ENCODE peak calls at places on chromosomes 7 and 10, in five cellular contexts. One of them, this sample, is unnamed.

GRCh38 chr10:102413053-102413705 is 5.4 kb downstream of the PSD start:
- DNase-seq in naive B cell: no peak
- DNase-seq in activated CD4-positive, alpha-beta T cell treated with anti-CD3 and anti-CD28 coated beads for 1 hour: no peak
- DNase-seq in NCI-H774: peak
- DNase-seq in cardiac fibroblast: peak
- DNase-seq in this sample: peak

GRCh38 chr7:36999851-37000480 is 275.7 kb upstream of the AOAH start:
- DNase-seq in NCI-H774: no peak
- DNase-seq in activated CD4-positive, alpha-beta T cell treated with anti-CD3 and anti-CD28 coated beads for 1 hour: no peak
- DNase-seq in naive B cell: no peak
- DNase-seq in cardiac fibroblast: no peak
- DNase-seq in this sample: no peak

GRCh38 chr7:134414109-134414508 is 44.8 kb downstream of the AKR1B1 start:
- DNase-seq in activated CD4-positive, alpha-beta T cell treated with anti-CD3 and anti-CD28 coated beads for 1 hour: no peak
- DNase-seq in NCI-H774: no peak
- DNase-seq in cardiac fibroblast: no peak
- DNase-seq in naive B cell: no peak
- DNase-seq in this sample: no peak

GRCh38 chr10:84540617-84541288 is 212.4 kb downstream of the CCSER2 start:
- DNase-seq in activated CD4-positive, alpha-beta T cell treated with anti-CD3 and anti-CD28 coated beads for 1 hour: peak
- DNase-seq in cardiac fibroblast: peak
- DNase-seq in NCI-H774: no peak
- DNase-seq in naive B cell: peak
- DNase-seq in this sample: peak

GRCh38 chr7:50556247-50556976 is 8.8 kb downstream of the DDC start:
- DNase-seq in NCI-H774: no peak
- DNase-seq in naive B cell: no peak
- DNase-seq in activated CD4-positive, alpha-beta T cell treated with anti-CD3 and anti-CD28 coated beads for 1 hour: no peak
- DNase-seq in cardiac fibroblast: peak
- DNase-seq in this sample: no peak

GRCh38 chr10:124560377-124560776 is 98.8 kb downstream of the LHPP start:
- DNase-seq in NCI-H774: no peak
- DNase-seq in naive B cell: no peak
- DNase-seq in activated CD4-positive, alpha-beta T cell treated with anti-CD3 and anti-CD28 coated beads for 1 hour: no peak
- DNase-seq in cardiac fibroblast: peak
- DNase-seq in this sample: no peak

GRCh38 chr7:140229591-140230516 is 53.1 kb upstream of the KDM7A start:
- DNase-seq in naive B cell: peak
- DNase-seq in cardiac fibroblast: no peak
- DNase-seq in activated CD4-positive, alpha-beta T cell treated with anti-CD3 and anti-CD28 coated beads for 1 hour: peak
- DNase-seq in NCI-H774: no peak
- DNase-seq in this sample: peak

GRCh38 chr10:11823122-11823988 is at the start of gene PROSER2:
- DNase-seq in naive B cell: peak
- DNase-seq in cardiac fibroblast: peak
- DNase-seq in NCI-H774: peak
- DNase-seq in activated CD4-positive, alpha-beta T cell treated with anti-CD3 and anti-CD28 coated beads for 1 hour: peak
- DNase-seq in this sample: no peak

GRCh38 chr10:91127341-91128082 is 93.0 kb upstream of the PCGF5 start:
- DNase-seq in activated CD4-positive, alpha-beta T cell treated with anti-CD3 and anti-CD28 coated beads for 1 hour: no peak
- DNase-seq in naive B cell: no peak
- DNase-seq in cardiac fibroblast: no peak
- DNase-seq in NCI-H774: no peak
- DNase-seq in this sample: no peak

GRCh38 chr7:51451751-51452465 is 135.3 kb upstream of the COBL start:
- DNase-seq in activated CD4-positive, alpha-beta T cell treated with anti-CD3 and anti-CD28 coated beads for 1 hour: no peak
- DNase-seq in NCI-H774: no peak
- DNase-seq in naive B cell: no peak
- DNase-seq in cardiac fibroblast: no peak
- DNase-seq in this sample: no peak

GRCh38 chr10:23081156-23081833 is 14.1 kb upstream of the MSRB2 start:
- DNase-seq in activated CD4-positive, alpha-beta T cell treated with anti-CD3 and anti-CD28 coated beads for 1 hour: no peak
- DNase-seq in cardiac fibroblast: no peak
- DNase-seq in naive B cell: no peak
- DNase-seq in NCI-H774: no peak
- DNase-seq in this sample: no peak

GRCh38 chr7:76396039-76396732 is 13.3 kb downstream of the SSC4D start:
- DNase-seq in cardiac fibroblast: no peak
- DNase-seq in naive B cell: no peak
- DNase-seq in NCI-H774: no peak
- DNase-seq in activated CD4-positive, alpha-beta T cell treated with anti-CD3 and anti-CD28 coated beads for 1 hour: no peak
- DNase-seq in this sample: no peak

GRCh38 chr7:47040795-47041194 is 541.1 kb downstream of the TNS3 start:
- DNase-seq in NCI-H774: no peak
- DNase-seq in naive B cell: no peak
- DNase-seq in cardiac fibroblast: peak
- DNase-seq in activated CD4-positive, alpha-beta T cell treated with anti-CD3 and anti-CD28 coated beads for 1 hour: no peak
- DNase-seq in this sample: no peak

GRCh38 chr10:15363031-15363430 is 8.1 kb downstream of the FAM171A1 start:
- DNase-seq in NCI-H774: no peak
- DNase-seq in activated CD4-positive, alpha-beta T cell treated with anti-CD3 and anti-CD28 coated beads for 1 hour: no peak
- DNase-seq in cardiac fibroblast: peak
- DNase-seq in naive B cell: no peak
- DNase-seq in this sample: no peak

GRCh38 chr7:151798851-151799428 is 78.0 kb downstream of the PRKAG2 start:
- DNase-seq in naive B cell: no peak
- DNase-seq in activated CD4-positive, alpha-beta T cell treated with anti-CD3 and anti-CD28 coated beads for 1 hour: no peak
- DNase-seq in cardiac fibroblast: peak
- DNase-seq in NCI-H774: no peak
- DNase-seq in this sample: no peak

GRCh38 chr7:134767567-134768168 is 11.8 kb upstream of the CALD1 start:
- DNase-seq in cardiac fibroblast: no peak
- DNase-seq in NCI-H774: no peak
- DNase-seq in activated CD4-positive, alpha-beta T cell treated with anti-CD3 and anti-CD28 coated beads for 1 hour: no peak
- DNase-seq in naive B cell: peak
- DNase-seq in this sample: no peak

GRCh38 chr10:28730031-28730778 is 52.9 kb downstream of the BAMBI start:
- DNase-seq in naive B cell: no peak
- DNase-seq in activated CD4-positive, alpha-beta T cell treated with anti-CD3 and anti-CD28 coated beads for 1 hour: no peak
- DNase-seq in NCI-H774: no peak
- DNase-seq in cardiac fibroblast: peak
- DNase-seq in this sample: no peak

GRCh38 chr10:45091968-45092367 is 91.2 kb downstream of the ZNF22 start:
- DNase-seq in NCI-H774: no peak
- DNase-seq in naive B cell: no peak
- DNase-seq in cardiac fibroblast: no peak
- DNase-seq in activated CD4-positive, alpha-beta T cell treated with anti-CD3 and anti-CD28 coated beads for 1 hour: no peak
- DNase-seq in this sample: peak

GRCh38 chr7:82674319-82674718 is 230.7 kb upstream of the CACNA2D1 start:
- DNase-seq in NCI-H774: no peak
- DNase-seq in activated CD4-positive, alpha-beta T cell treated with anti-CD3 and anti-CD28 coated beads for 1 hour: no peak
- DNase-seq in cardiac fibroblast: peak
- DNase-seq in naive B cell: no peak
- DNase-seq in this sample: no peak

GRCh38 chr7:82384051-82384464 is 59.5 kb downstream of the CACNA2D1 start:
- DNase-seq in cardiac fibroblast: no peak
- DNase-seq in activated CD4-positive, alpha-beta T cell treated with anti-CD3 and anti-CD28 coated beads for 1 hour: no peak
- DNase-seq in NCI-H774: no peak
- DNase-seq in naive B cell: no peak
- DNase-seq in this sample: no peak

GRCh38 chr7:151865070-151865670 is 11.7 kb downstream of the PRKAG2 start:
- DNase-seq in naive B cell: no peak
- DNase-seq in cardiac fibroblast: no peak
- DNase-seq in activated CD4-positive, alpha-beta T cell treated with anti-CD3 and anti-CD28 coated beads for 1 hour: no peak
- DNase-seq in NCI-H774: no peak
- DNase-seq in this sample: no peak

GRCh38 chr7:98539865-98540264 is 77.2 kb upstream of the NPTX2 start:
- DNase-seq in cardiac fibroblast: no peak
- DNase-seq in naive B cell: no peak
- DNase-seq in activated CD4-positive, alpha-beta T cell treated with anti-CD3 and anti-CD28 coated beads for 1 hour: no peak
- DNase-seq in NCI-H774: no peak
- DNase-seq in this sample: no peak

GRCh38 chr10:79070091-79070610 is 1.4 kb downstream of the ZMIZ1 start:
- DNase-seq in cardiac fibroblast: no peak
- DNase-seq in activated CD4-positive, alpha-beta T cell treated with anti-CD3 and anti-CD28 coated beads for 1 hour: no peak
- DNase-seq in NCI-H774: no peak
- DNase-seq in naive B cell: no peak
- DNase-seq in this sample: no peak

GRCh38 chr10:88980836-88981235 is 9.8 kb upstream of the FAS start:
- DNase-seq in activated CD4-positive, alpha-beta T cell treated with anti-CD3 and anti-CD28 coated beads for 1 hour: no peak
- DNase-seq in naive B cell: no peak
- DNase-seq in NCI-H774: no peak
- DNase-seq in cardiac fibroblast: no peak
- DNase-seq in this sample: no peak

GRCh38 chr10:75400769-75401568 is 595 bp downstream of the ZNF503 start:
- DNase-seq in naive B cell: no peak
- DNase-seq in cardiac fibroblast: peak
- DNase-seq in NCI-H774: peak
- DNase-seq in activated CD4-positive, alpha-beta T cell treated with anti-CD3 and anti-CD28 coated beads for 1 hour: no peak
- DNase-seq in this sample: peak

GRCh38 chr7:3242398-3242972 is 58.6 kb upstream of the SDK1 start:
- DNase-seq in cardiac fibroblast: no peak
- DNase-seq in naive B cell: no peak
- DNase-seq in activated CD4-positive, alpha-beta T cell treated with anti-CD3 and anti-CD28 coated beads for 1 hour: no peak
- DNase-seq in NCI-H774: no peak
- DNase-seq in this sample: no peak

GRCh38 chr10:63105811-63106755 is 27.0 kb upstream of the NRBF2 start:
- DNase-seq in naive B cell: no peak
- DNase-seq in activated CD4-positive, alpha-beta T cell treated with anti-CD3 and anti-CD28 coated beads for 1 hour: no peak
- DNase-seq in NCI-H774: no peak
- DNase-seq in cardiac fibroblast: peak
- DNase-seq in this sample: no peak

GRCh38 chr7:57308631-57309408 is 141.2 kb upstream of the ZNF716 start:
- DNase-seq in activated CD4-positive, alpha-beta T cell treated with anti-CD3 and anti-CD28 coated beads for 1 hour: no peak
- DNase-seq in cardiac fibroblast: no peak
- DNase-seq in naive B cell: no peak
- DNase-seq in NCI-H774: no peak
- DNase-seq in this sample: no peak

GRCh38 chr10:70832852-70833542 is 17.2 kb downstream of the SGPL1 start:
- DNase-seq in cardiac fibroblast: peak
- DNase-seq in NCI-H774: no peak
- DNase-seq in activated CD4-positive, alpha-beta T cell treated with anti-CD3 and anti-CD28 coated beads for 1 hour: no peak
- DNase-seq in naive B cell: no peak
- DNase-seq in this sample: no peak

GRCh38 chr7:122166708-122167107 is 22.7 kb upstream of the AASS start:
- DNase-seq in naive B cell: no peak
- DNase-seq in NCI-H774: no peak
- DNase-seq in activated CD4-positive, alpha-beta T cell treated with anti-CD3 and anti-CD28 coated beads for 1 hour: no peak
- DNase-seq in cardiac fibroblast: peak
- DNase-seq in this sample: no peak

GRCh38 chr10:79407397-79407796 is 38.0 kb downstream of the ZCCHC24 start:
- DNase-seq in naive B cell: no peak
- DNase-seq in cardiac fibroblast: no peak
- DNase-seq in NCI-H774: no peak
- DNase-seq in activated CD4-positive, alpha-beta T cell treated with anti-CD3 and anti-CD28 coated beads for 1 hour: no peak
- DNase-seq in this sample: no peak

GRCh38 chr10:124558339-124558685 is 96.7 kb downstream of the LHPP start:
- DNase-seq in activated CD4-positive, alpha-beta T cell treated with anti-CD3 and anti-CD28 coated beads for 1 hour: no peak
- DNase-seq in NCI-H774: no peak
- DNase-seq in cardiac fibroblast: no peak
- DNase-seq in naive B cell: no peak
- DNase-seq in this sample: no peak

This sample was measured in MM.1S.